ENCODE peak calls at places on chromosomes 16 and 17, in six cellular contexts. O is stimulated activated CD8-positive, alpha-beta memory T cell treated with anti-CD3 and anti-CD28 coated beads, Interleukin-15, amount 100 ng/mL, for 48 hours; W is germinal center; Z is Calu3; V is activated CD8-positive, alpha-beta memory T cell treated with anti-CD3 and anti-CD28 coated beads for 24 hours; Y is NCI-H774. N is an unnamed sample.

GRCh38 chr17:6548578-6549330 is 7.6 kb downstream of the PITPNM3 start:
- DNase-seq in V (no peak), Y (no peak), W (no peak), Z (no peak), O (peak), N (no peak)

GRCh38 chr17:82930924-82931695 is 91.3 kb upstream of the ZNF750 start:
- DNase-seq in V (no peak), Z (no peak), W (no peak), Y (no peak), O (no peak), N (no peak)

GRCh38 chr16:78686601-78687000 is 587.1 kb downstream of the WWOX start:
- DNase-seq in O (no peak), V (no peak), Z (no peak), W (no peak), Y (no peak), N (no peak)

GRCh38 chr17:45224671-45225050 is 3.0 kb downstream of the FMNL1 start:
- DNase-seq in W (no peak), O (no peak), V (peak), Z (no peak), Y (no peak), N (no peak)

GRCh38 chr17:82790391-82790790 is 38.5 kb downstream of the TBCD start:
- DNase-seq in O (no peak), Z (no peak), Y (no peak), W (no peak), V (no peak), N (no peak)

GRCh38 chr16:30434852-30435251 is 5.0 kb upstream of the DCTPP1 start:
- DNase-seq in Z (no peak), W (no peak), V (no peak), O (peak), Y (no peak), N (no peak)

GRCh38 chr16:23420011-23420410 is 33.0 kb downstream of the COG7 start:
- DNase-seq in O (no peak), V (no peak), Z (no peak), Y (no peak), W (no peak), N (no peak)

GRCh38 chr16:87465306-87465705 is 27.5 kb downstream of the ZCCHC14 start:
- DNase-seq in Z (peak), W (no peak), Y (no peak), O (no peak), V (no peak), N (no peak)

GRCh38 chr16:2486645-2487516 is 12.0 kb downstream of the TBC1D24 start:
- DNase-seq in O (peak), V (peak), Z (no peak), Y (no peak), W (peak), N (no peak)

GRCh38 chr16:51355195-51355594 is 204.1 kb upstream of the SALL1 start:
- DNase-seq in V (no peak), O (no peak), Z (no peak), W (no peak), Y (no peak), N (peak)

GRCh38 chr16:86975445-86975844 is 341.7 kb downstream of the C16orf95 start:
- DNase-seq in W (peak), Z (peak), O (no peak), V (no peak), Y (no peak), N (peak)

GRCh38 chr16:30758988-30759461 is 2.8 kb downstream of the CFAP119 start:
- DNase-seq in Y (no peak), W (no peak), V (no peak), Z (no peak), O (no peak), N (no peak)

GRCh38 chr17:74368341-74369152 is 1.2 kb downstream of the GPR142 start:
- DNase-seq in V (peak), W (peak), Y (peak), O (peak), Z (peak), N (peak)